ENCODE peak calls at places on chromosomes 5 and 9, in four cellular contexts. G, Q, S and Z are unnamed samples.

GRCh38 chr9:89312154-89312616 is 1.2 kb downstream of the CKS2 start:
- DNase-seq in S (no peak), Q (peak), G (no peak), Z (no peak)

GRCh38 chr9:108053555-108054061 is 564.0 kb upstream of the KLF4 start:
- DNase-seq in Q (peak), G (no peak), S (no peak), Z (no peak)

GRCh38 chr5:65066385-65066784 is 297.7 kb downstream of the CWC27 start:
- DNase-seq in S (no peak), G (peak), Q (no peak), Z (no peak)

GRCh38 chr5:139461176-139461575 is 1.4 kb downstream of the ECSCR start:
- DNase-seq in S (no peak), Q (no peak), G (no peak), Z (no peak)

GRCh38 chr9:110615526-110615925 is 36.0 kb upstream of the SVEP1 start:
- DNase-seq in Q (no peak), S (no peak), G (no peak), Z (no peak)

GRCh38 chr5:1405121-1405520 is 40.1 kb downstream of the SLC6A3 start:
- DNase-seq in S (no peak), G (no peak), Q (no peak), Z (no peak)

GRCh38 chr5:50301756-50302155 is 139.3 kb downstream of the EMB start:
- DNase-seq in S (no peak), G (no peak), Q (no peak), Z (no peak)

GRCh38 chr5:14806452-14806851 is 65.1 kb downstream of the ANKH start:
- DNase-seq in S (no peak), Q (peak), G (no peak), Z (no peak)

GRCh38 chr5:82364497-82364896 is 86.3 kb upstream of the RPS23 start:
- DNase-seq in S (no peak), G (no peak), Q (peak), Z (no peak)

GRCh38 chr9:68782546-68782945 is 77.5 kb downstream of the PIP5K1B start:
- DNase-seq in G (no peak), Q (no peak), S (no peak), Z (no peak)

GRCh38 chr5:137997726-137998213 is 35.1 kb downstream of the FAM13B start:
- DNase-seq in G (peak), S (peak), Q (peak), Z (no peak)

GRCh38 chr9:6842584-6842947 is 84.8 kb downstream of the KDM4C start:
- DNase-seq in G (no peak), S (no peak), Q (no peak), Z (no peak)

GRCh38 chr9:98087420-98088354 is 31.2 kb downstream of the NANS start:
- DNase-seq in Q (no peak), S (no peak), G (no peak), Z (peak)
- TF ChIP-seq KDM1A in Q (no peak), S (no peak), G (no peak), Z (no peak)

GRCh38 chr5:102307232-102307631 is 11.1 kb upstream of the SLCO4C1 start:
- DNase-seq in G (no peak), Q (no peak), S (no peak), Z (no peak)
- TF ChIP-seq ZNF274 in G (no peak), Q (no peak), S (no peak), Z (no peak)

GRCh38 chr9:75184471-75184870 is 96.2 kb downstream of the OSTF1 start:
- DNase-seq in S (no peak), G (no peak), Q (no peak), Z (no peak)

GRCh38 chr9:75186767-75187380 is 98.6 kb downstream of the OSTF1 start:
- DNase-seq in Q (no peak), S (no peak), G (no peak), Z (no peak)

GRCh38 chr9:75183293-75183692 is 95.0 kb downstream of the OSTF1 start:
- DNase-seq in Q (no peak), G (no peak), S (no peak), Z (no peak)

GRCh38 chr9:75188756-75189155 is 100.4 kb downstream of the OSTF1 start:
- DNase-seq in S (no peak), G (no peak), Q (no peak), Z (no peak)

DNA sequence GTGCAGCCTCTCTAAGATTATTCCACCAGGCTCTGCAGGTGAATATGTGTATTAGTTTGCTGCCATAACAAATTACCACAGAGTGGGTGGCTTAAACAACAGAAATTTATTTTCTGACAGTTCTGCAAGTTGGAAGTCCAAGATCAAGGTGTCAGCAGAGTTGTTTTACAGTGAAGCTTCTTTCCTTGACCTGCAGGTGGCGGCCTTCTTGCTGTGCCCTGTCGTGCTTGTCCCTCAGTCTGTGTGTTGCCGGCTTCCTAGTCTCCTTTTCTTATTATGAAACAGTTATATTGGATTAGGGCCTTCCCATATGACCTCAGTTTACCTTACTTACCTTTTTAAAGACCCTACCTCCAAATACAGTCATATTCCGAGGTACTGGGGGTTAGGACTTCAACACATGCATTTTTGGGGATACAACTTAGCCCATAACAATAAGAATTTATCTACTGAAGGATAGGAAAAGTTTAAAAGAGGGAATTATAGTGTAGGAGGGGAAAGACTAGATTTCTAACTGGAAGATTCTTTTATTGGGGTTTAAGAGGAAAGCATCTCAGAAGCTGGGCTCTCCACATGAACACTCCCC is 97.4 kb downstream of the OSTF1 start:
- DNase-seq in Q (peak), S (peak), G (no peak), Z (no peak)
- TF ChIP-seq KDM1A in Q (no peak), S (no peak), G (no peak), Z (no peak)

GRCh38 chr5:133977161-133977787 is 8.8 kb upstream of the C5orf15 start:
- DNase-seq in S (peak), G (peak), Q (no peak), Z (no peak)
- TF ChIP-seq ZNF274 in S (no peak), G (no peak), Q (no peak), Z (no peak)

GRCh38 chr9:20390400-20390799 is 231.9 kb downstream of the MLLT3 start:
- DNase-seq in Q (no peak), S (no peak), G (no peak), Z (no peak)

GRCh38 chr9:20384642-20385041 is 237.7 kb downstream of the MLLT3 start:
- DNase-seq in Q (no peak), G (no peak), S (no peak), Z (no peak)

GRCh38 chr9:20391208-20391607 is 231.1 kb downstream of the MLLT3 start:
- DNase-seq in Q (no peak), S (no peak), G (no peak), Z (no peak)

GRCh38 chr9:20382460-20383071 is 239.7 kb downstream of the MLLT3 start:
- DNase-seq in S (peak), G (no peak), Q (no peak), Z (no peak)

DNA sequence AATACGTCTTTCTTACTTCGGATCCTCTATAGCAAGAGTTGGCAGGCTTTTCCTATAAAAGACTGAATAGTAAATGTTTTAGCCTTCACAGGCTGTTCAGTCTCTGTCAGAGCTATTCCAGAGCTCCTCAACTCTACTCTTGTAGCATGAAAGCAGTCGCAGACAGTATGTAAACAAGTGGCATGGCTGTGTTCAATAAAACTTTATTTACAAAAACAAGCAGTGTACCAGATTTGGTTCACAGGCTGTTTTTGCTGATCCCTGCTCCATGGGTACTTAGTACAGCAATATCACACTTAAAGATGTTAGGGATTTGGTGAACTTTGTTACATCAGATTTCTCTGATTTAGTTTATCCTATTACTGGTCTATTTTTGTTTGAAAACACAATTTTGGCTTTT is 235.2 kb downstream of the MLLT3 start:
- DNase-seq in G (no peak), Q (no peak), S (no peak), Z (no peak)
- TF ChIP-seq KDM1A in G (no peak), Q (no peak), S (no peak), Z (no peak)

GRCh38 chr9:10127867-10128266 is 484.9 kb downstream of the PTPRD start:
- DNase-seq in G (no peak), S (no peak), Q (no peak), Z (no peak)
- TF ChIP-seq ZNF274 in G (no peak), S (no peak), Q (no peak), Z (no peak)

DNA sequence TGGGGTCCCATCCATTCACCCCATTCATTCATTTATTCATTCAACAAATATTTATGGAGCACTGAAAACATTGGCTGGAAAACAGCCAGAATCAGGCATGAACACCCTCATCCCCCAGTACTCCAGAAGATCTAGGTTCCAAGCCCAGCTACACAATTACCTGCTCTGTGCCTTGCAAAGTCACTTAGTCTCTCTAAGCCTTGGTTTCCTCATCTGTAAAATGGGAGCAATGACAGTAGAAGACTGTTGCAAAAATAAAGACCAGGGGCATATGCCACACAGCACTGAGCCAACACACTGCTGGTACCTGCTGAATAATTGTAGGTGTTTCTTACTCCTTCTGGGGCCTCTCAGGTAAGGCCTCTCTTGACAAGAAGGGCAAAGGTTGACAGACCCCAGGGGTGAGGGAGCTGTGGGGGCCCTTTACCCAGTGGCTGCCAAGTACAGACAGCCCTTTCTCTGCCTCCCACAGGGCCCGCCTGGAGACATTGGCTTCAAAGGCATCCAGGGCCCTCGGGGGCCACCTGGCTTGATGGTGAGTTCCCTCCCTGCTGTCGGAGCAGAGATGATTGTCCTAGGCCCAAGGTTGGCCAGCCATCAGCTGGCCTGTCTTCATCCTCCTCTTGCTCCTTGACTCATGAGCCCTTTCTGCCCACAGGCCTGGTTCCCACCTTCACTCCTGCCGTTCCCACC is 22.6 kb upstream of the ORM1 start:
- DNase-seq in S (no peak), Q (no peak), G (no peak), Z (no peak)
- TF ChIP-seq KDM1A in S (no peak), Q (no peak), G (no peak), Z (no peak)

GRCh38 chr5:150559088-150559487 is 51.2 kb downstream of the NDST1 start:
- DNase-seq in Q (no peak), S (no peak), G (no peak), Z (no peak)

GRCh38 chr5:150560401-150561191 is 52.7 kb downstream of the NDST1 start:
- DNase-seq in S (peak), G (peak), Q (peak), Z (peak)

GRCh38 chr5:150558088-150558621 is 50.2 kb downstream of the NDST1 start:
- DNase-seq in G (no peak), S (no peak), Q (no peak), Z (no peak)

GRCh38 chr5:150561192-150561512 is 53.2 kb downstream of the NDST1 start:
- DNase-seq in S (no peak), G (no peak), Q (no peak), Z (no peak)

GRCh38 chr5:150559701-150560100 is 51.8 kb downstream of the NDST1 start:
- DNase-seq in G (no peak), S (no peak), Q (no peak), Z (no peak)
- TF ChIP-seq ZNF274 in G (no peak), S (no peak), Q (no peak), Z (no peak)